ENCODE peak calls at places on chromosomes 2 and 18, in five cellular contexts. U is PC-3, Z is left lung, Y is ovary, N is IMR-90. O is an unnamed sample. For H3K36me3, the result is how much of the 10 kb centered on the place peaks cover.

GRCh38 chr2:80238692-80239469 is 65.7 kb downstream of the LRRTM1 start:
- DNase-seq in U (peak), Z (no peak), Y (no peak), N (peak), O (peak)

GRCh38 chr2:109348645-109349554 is 219.9 kb downstream of the SH3RF3 start:
- DNase-seq in U (no peak), Z (no peak), Y (no peak), N (no peak), O (no peak)

GRCh38 chr2:170056900-170057299 is 121.0 kb upstream of the MYO3B start:
- DNase-seq in U (no peak), Z (no peak), Y (no peak), N (no peak), O (no peak)

GRCh38 chr2:111918383-111918806 is 20.0 kb downstream of the MERTK start:
- DNase-seq in U (peak), Z (no peak), Y (no peak), N (peak), O (no peak)

GRCh38 chr2:215466097-215466909 is 30.4 kb upstream of the FN1 start:
- DNase-seq in U (no peak), Z (no peak), Y (no peak), N (peak), O (no peak)

GRCh38 chr2:232341061-232341738 is 37.4 kb upstream of the ALPP start:
- DNase-seq in U (peak), Z (no peak), Y (no peak), N (no peak), O (no peak)

GRCh38 chr18:59593291-59593717 is 103.9 kb downstream of the CCBE1 start:
- DNase-seq in U (no peak), Z (no peak), Y (no peak), N (peak), O (no peak)

GRCh38 chr2:156474316-156474715 is 38.1 kb downstream of the GPD2 start:
- DNase-seq in U (no peak), Z (no peak), Y (no peak), N (no peak), O (no peak)

GRCh38 chr2:142827170-142827569 is 50.3 kb upstream of the KYNU start:
- DNase-seq in U (no peak), Z (no peak), Y (no peak), N (no peak), O (no peak)

GRCh38 chr2:167181134-167181533 is 292.9 kb downstream of the XIRP2 start:
- DNase-seq in U (peak), Z (no peak), Y (no peak), N (peak), O (no peak)

GRCh38 chr2:229920011-229920781 is 1.6 kb downstream of the TRIP12 start:
- DNase-seq in U (no peak), Z (no peak), Y (peak), N (no peak), O (no peak)

GRCh38 chr2:630451-631320 is 46.5 kb downstream of the TMEM18 start:
- DNase-seq in U (no peak), Z (no peak), Y (no peak), N (no peak), O (no peak)

GRCh38 chr2:1226766-1227165 is 186.5 kb upstream of the TPO start:
- DNase-seq in U (no peak), Z (no peak), Y (no peak), N (no peak), O (no peak)

GRCh38 chr2:176105078-176105726 is 1.9 kb upstream of the HOXD11 start:
- DNase-seq in U (no peak), Z (no peak), Y (peak), N (no peak), O (no peak)

GRCh38 chr2:157838442-157839161 is 37.5 kb downstream of the ACVR1 start:
- DNase-seq in U (peak), Z (peak), Y (peak), N (peak), O (no peak)

GRCh38 chr2:230974096-230974913 is 21.6 kb upstream of the SPATA3 start:
- DNase-seq in U (peak), Z (no peak), Y (no peak), N (peak), O (no peak)

GRCh38 chr18:80033181-80034067 is 810 bp upstream of the RBFA start:
- DNase-seq in U (peak), Z (no peak), Y (no peak), N (peak), O (no peak)

GRCh38 chr2:219331560-219332213 is 857 bp downstream of the RESP18 start:
- DNase-seq in U (no peak), Z (no peak), Y (peak), N (peak), O (peak)

GRCh38 chr2:222142027-222142426 is 156.8 kb downstream of the PAX3 start:
- DNase-seq in U (peak), Z (no peak), Y (no peak), N (no peak), O (no peak)

GRCh38 chr2:74050153-74050552 is 65.4 kb downstream of the TET3 start:
- DNase-seq in U (no peak), Z (no peak), Y (no peak), N (no peak), O (no peak)

GRCh38 chr18:67151366-67151765 is 365.2 kb downstream of the DSEL start:
- DNase-seq in U (no peak), Z (no peak), Y (no peak), N (no peak), O (no peak)

GRCh38 chr2:203170502-203170901 is 68.3 kb upstream of the CYP20A1 start:
- DNase-seq in U (no peak), Z (no peak), Y (no peak), N (no peak), O (no peak)

GRCh38 chr2:161134547-161135518 is 25.4 kb upstream of the TANK start:
- DNase-seq in U (peak), Z (no peak), Y (peak), N (no peak), O (peak)

GRCh38 chr2:128605931-128606330 is 287.3 kb upstream of the HS6ST1 start:
- DNase-seq in U (no peak), Z (peak), Y (peak), N (no peak), O (peak)

GRCh38 chr2:41169744-41170143 is 717.9 kb upstream of the SLC8A1 start:
- DNase-seq in U (no peak), Z (no peak), Y (no peak), N (no peak), O (no peak)

GRCh38 chr18:10518595-10519273 is 7.1 kb upstream of the NAPG start:
- DNase-seq in U (no peak), Z (no peak), Y (peak), N (peak), O (peak)

GRCh38 chr2:31729442-31730092 is 148.8 kb upstream of the SRD5A2 start:
- DNase-seq in U (peak), Z (no peak), Y (no peak), N (peak), O (no peak)

GRCh38 chr2:170930132-170931109 is 1.4 kb downstream of the GORASP2 start:
- DNase-seq in U (peak), Z (peak), Y (no peak), N (peak), O (peak)

GRCh38 chr2:102615620-102616436 is 3.5 kb upstream of the SLC9A2 start:
- DNase-seq in U (peak), Z (peak), Y (no peak), N (peak), O (peak)

GRCh38 chr2:241339839-241340471 is 16.1 kb upstream of the FARP2 start:
- DNase-seq in U (no peak), Z (no peak), Y (no peak), N (peak), O (no peak)
- H3K36me3 ChIP-seq in U (half or more), Z (half or more), Y (under half), N (half or more), O (under half)

DNA sequence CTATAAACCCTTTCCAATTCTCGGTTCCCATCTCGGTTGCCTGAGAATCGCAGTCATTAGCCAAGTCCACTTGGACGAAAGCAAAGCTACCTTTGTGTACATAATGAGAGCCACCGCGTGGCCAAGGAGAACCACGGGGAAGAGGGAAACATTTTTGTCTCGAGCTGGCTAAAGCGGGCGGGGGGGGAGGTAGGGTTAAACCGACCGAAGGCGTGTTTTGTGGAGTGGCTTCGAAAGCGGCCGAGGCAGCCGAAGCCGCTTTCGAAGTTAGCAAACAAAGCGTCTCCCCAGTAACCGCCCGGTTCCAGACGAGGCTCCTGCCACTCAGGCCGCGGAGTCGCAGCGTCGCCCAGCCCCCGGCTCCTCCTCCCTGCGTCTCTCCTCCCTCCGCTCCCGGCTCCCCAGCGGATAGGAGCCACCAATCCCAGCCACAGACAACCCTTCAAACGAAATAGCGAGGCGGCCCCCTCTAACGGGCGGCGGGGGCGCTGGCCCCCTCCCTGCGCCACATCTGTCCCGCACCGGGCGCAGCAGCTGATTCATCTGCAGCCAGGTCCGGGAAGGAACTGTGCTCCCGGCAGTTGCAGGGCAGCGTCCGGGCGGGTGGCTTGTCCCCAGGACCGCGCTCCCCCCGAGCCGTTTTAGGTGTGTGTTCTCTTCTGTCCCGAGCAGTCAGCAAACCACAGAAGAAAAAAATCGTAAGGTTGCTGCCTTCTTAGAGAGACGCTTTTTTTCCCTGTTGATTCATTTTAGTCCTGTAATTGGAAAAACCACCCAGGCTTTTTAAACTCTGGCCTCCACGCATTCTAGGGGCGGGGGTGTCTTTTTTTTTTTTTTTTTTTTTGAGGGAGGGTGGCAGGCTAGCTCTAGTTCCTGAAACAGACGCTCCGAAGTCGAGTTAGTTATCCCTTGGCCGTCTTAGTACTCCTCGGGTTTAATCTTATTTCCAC is 1.8 kb upstream of the TGIF1 start:
- DNase-seq in U (peak), Z (peak), Y (peak), N (peak), O (peak)
- H3K36me3 ChIP-seq in U (under half), Z (under half), Y (under half), N (under half), O (under half)

DNA sequence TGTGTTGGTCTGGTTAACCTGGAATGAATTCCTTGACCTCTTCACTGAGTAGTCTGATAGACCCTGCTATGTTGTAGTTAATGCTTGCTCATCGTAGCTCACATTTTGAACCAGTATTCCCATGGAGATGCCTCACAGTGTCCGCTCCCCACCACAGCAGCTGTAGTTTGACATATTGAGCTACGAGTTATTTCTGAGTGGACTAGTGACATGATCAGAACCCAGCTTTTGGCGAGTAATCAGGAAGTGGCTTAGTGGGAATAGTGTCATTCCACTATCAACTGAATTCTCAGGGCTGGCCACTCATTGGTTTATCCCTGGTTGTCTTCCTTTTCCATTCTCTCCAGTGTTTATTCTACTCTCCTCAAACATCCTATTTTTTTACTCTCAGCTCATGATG is 102.7 kb downstream of the MYO1B start:
- DNase-seq in U (peak), Z (no peak), Y (no peak), N (peak), O (no peak)
- H3K36me3 ChIP-seq in U (under half), Z (under half), Y (under half), N (under half), O (under half)

DNA sequence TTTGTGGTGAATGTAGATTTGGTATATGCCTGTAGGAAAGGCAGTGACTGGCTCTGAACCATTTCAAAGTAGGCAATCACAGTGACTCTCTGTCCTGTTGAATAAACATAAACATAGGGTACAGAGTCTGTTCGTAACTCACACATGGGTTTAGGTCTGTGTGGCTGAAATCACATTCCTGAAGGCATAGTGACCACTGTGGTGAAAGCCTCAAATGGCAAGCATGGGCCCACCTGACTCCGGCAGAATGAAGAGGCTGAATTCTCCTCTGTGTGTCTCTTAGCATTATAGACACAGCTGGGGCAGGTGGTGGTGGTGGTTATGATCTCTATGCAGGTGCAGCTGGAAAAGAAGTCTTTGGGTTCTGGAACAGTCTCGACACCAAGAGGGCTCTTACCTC is 61.2 kb downstream of the ITGA6 start:
- DNase-seq in U (no peak), Z (no peak), Y (no peak), N (no peak), O (no peak)
- H3K36me3 ChIP-seq in U (half or more), Z (half or more), Y (under half), N (under half), O (under half)

GRCh38 chr2:101003278-101003775 is 1.2 kb downstream of the RPL31 start:
- DNase-seq in U (no peak), Z (no peak), Y (no peak), N (peak), O (peak)

GRCh38 chr2:101002562-101003277 is 631 bp downstream of the RPL31 start:
- DNase-seq in U (peak), Z (no peak), Y (no peak), N (no peak), O (no peak)

GRCh38 chr2:101004671-101005325 is 2.7 kb downstream of the RPL31 start:
- DNase-seq in U (no peak), Z (no peak), Y (no peak), N (no peak), O (no peak)

GRCh38 chr2:101007415-101008345 is 5.6 kb downstream of the RPL31 start:
- DNase-seq in U (no peak), Z (no peak), Y (no peak), N (no peak), O (no peak)

GRCh38 chr2:101006065-101006715 is 4.1 kb downstream of the RPL31 start:
- DNase-seq in U (no peak), Z (no peak), Y (no peak), N (no peak), O (no peak)
- H3K36me3 ChIP-seq in U (half or more), Z (half or more), Y (under half), N (under half), O (under half)

GRCh38 chr2:46003912-46004473 is 293.2 kb upstream of the EPAS1 start:
- DNase-seq in U (no peak), Z (no peak), Y (no peak), N (peak), O (no peak)
- H3K36me3 ChIP-seq in U (under half), Z (under half), Y (under half), N (under half), O (under half)

O was measured in Caco-2.